ENCODE peak calls at places on chromosomes 5 and 9, in ten cellular contexts. W is GM12864, P is colonic mucosa, E is brain microvascular endothelial cell, T is upper lobe of left lung, N is GM23338, J is Peyer's patch, Q is testis, S is fibroblast of mammary gland, R is WTC11. O is an unnamed sample.

GRCh38 chr5:132076983-132077382 is 3.4 kb downstream of the CSF2 start:
- DNase-seq in N (no peak), S (no peak), Q (no peak), E (no peak), R (no peak), T (no peak), P (no peak), W (no peak), J (no peak), O (no peak)

GRCh38 chr5:25515525-25515924 is 870.7 kb upstream of the CDH10 start:
- DNase-seq in W (no peak), E (no peak), S (no peak), N (peak), P (no peak), J (no peak), Q (no peak), R (no peak), T (no peak), O (no peak)

GRCh38 chr5:173327948-173328895 is at the start of gene STC2:
- DNase-seq in Q (peak), P (peak), N (peak), E (peak), W (peak), R (peak), J (no peak), T (peak), S (peak), O (peak)

GRCh38 chr5:1526151-1526631 is 2.4 kb upstream of the LPCAT1 start:
- DNase-seq in R (peak), Q (no peak), E (no peak), T (peak), P (no peak), W (no peak), S (no peak), J (no peak), N (no peak), O (no peak)

GRCh38 chr5:149962040-149962439 is 1.5 kb downstream of the SLC26A2 start:
- DNase-seq in S (peak), E (peak), P (no peak), Q (no peak), N (peak), J (no peak), T (no peak), W (no peak), R (no peak), O (no peak)

GRCh38 chr9:99299214-99300102 is 77.4 kb downstream of the SEC61B start:
- DNase-seq in P (no peak), R (no peak), S (peak), E (peak), W (no peak), Q (no peak), T (no peak), J (no peak), N (no peak), O (peak)

GRCh38 chr9:83583151-83584014 is 39.6 kb upstream of the IDNK start:
- DNase-seq in Q (peak), P (peak), W (peak), E (peak), N (peak), T (no peak), S (peak), R (peak), J (peak), O (peak)

GRCh38 chr9:117448066-117448465 is 33.2 kb upstream of the ASTN2 start:
- DNase-seq in T (no peak), P (no peak), Q (no peak), R (no peak), E (no peak), N (peak), J (no peak), S (no peak), W (no peak), O (no peak)

GRCh38 chr5:73391441-73391871 is 57.1 kb downstream of the FOXD1 start:
- DNase-seq in N (no peak), W (no peak), R (no peak), Q (no peak), P (no peak), E (no peak), J (no peak), S (peak), T (no peak), O (no peak)

GRCh38 chr9:114691046-114691955 is 9.3 kb upstream of the TEX48 start:
- DNase-seq in J (no peak), S (peak), P (no peak), E (peak), T (no peak), Q (no peak), R (no peak), N (no peak), W (no peak), O (no peak)

GRCh38 chr9:119053070-119053469 is 316.2 kb downstream of the BRINP1 start:
- DNase-seq in Q (no peak), R (no peak), J (no peak), E (no peak), N (no peak), S (no peak), P (no peak), T (no peak), W (no peak), O (no peak)

GRCh38 chr5:142611154-142611553 is 74.7 kb downstream of the FGF1 start:
- DNase-seq in W (peak), J (peak), E (peak), Q (peak), R (peak), N (peak), P (peak), T (no peak), S (peak), O (peak)

GRCh38 chr9:116686135-116686534 is 970 bp upstream of the TRIM32 start:
- DNase-seq in R (no peak), Q (no peak), S (no peak), W (no peak), P (no peak), N (no peak), E (no peak), J (no peak), T (no peak), O (no peak)

GRCh38 chr9:107983191-107983603 is 493.6 kb upstream of the KLF4 start:
- DNase-seq in T (no peak), P (peak), J (no peak), S (peak), N (no peak), Q (no peak), W (no peak), R (no peak), E (peak), O (no peak)

GRCh38 chr5:179816401-179817070 is 4.2 kb upstream of the SQSTM1 start:
- DNase-seq in Q (no peak), N (peak), P (peak), W (no peak), J (no peak), R (peak), T (no peak), S (no peak), E (no peak), O (peak)

GRCh38 chr9:38127271-38127839 is 58.3 kb upstream of the SHB start:
- DNase-seq in Q (no peak), N (no peak), S (no peak), J (no peak), T (no peak), P (no peak), W (no peak), R (no peak), E (no peak), O (no peak)

GRCh38 chr9:96299823-96300222 is 2.2 kb downstream of the HSD17B3 start:
- DNase-seq in N (no peak), J (no peak), Q (peak), E (peak), T (no peak), S (peak), R (no peak), W (no peak), P (no peak), O (no peak)

GRCh38 chr9:92964607-92964975 is 17.3 kb downstream of the FGD3 start:
- DNase-seq in R (no peak), N (no peak), P (no peak), S (no peak), J (no peak), E (no peak), Q (no peak), T (peak), W (no peak), O (no peak)

GRCh38 chr5:126210955-126211354 is 212.3 kb upstream of the GRAMD2B start:
- DNase-seq in S (no peak), T (no peak), E (no peak), W (no peak), P (no peak), R (no peak), Q (no peak), J (no peak), N (no peak), O (no peak)

GRCh38 chr5:141508440-141508807 is 19.5 kb downstream of the PCDHGC5 start:
- DNase-seq in J (no peak), E (peak), P (no peak), T (peak), Q (no peak), W (no peak), R (no peak), N (no peak), S (peak), O (no peak)

GRCh38 chr5:172451771-172452197 is 2.5 kb downstream of the SH3PXD2B start:
- DNase-seq in W (no peak), N (peak), E (peak), Q (no peak), R (no peak), J (no peak), T (no peak), S (peak), P (no peak), O (no peak)

GRCh38 chr5:111398013-111398412 is 114.3 kb downstream of the STARD4 start:
- DNase-seq in Q (no peak), T (no peak), W (no peak), E (no peak), R (no peak), J (no peak), P (no peak), S (no peak), N (no peak), O (no peak)

GRCh38 chr9:26391036-26391435 is 501.6 kb downstream of the CAAP1 start:
- DNase-seq in T (no peak), S (no peak), R (no peak), J (no peak), Q (no peak), N (no peak), W (no peak), P (no peak), E (no peak), O (no peak)

GRCh38 chr5:103394676-103395075 is 136.1 kb downstream of the MACIR start:
- DNase-seq in R (no peak), S (no peak), J (no peak), E (no peak), P (no peak), T (no peak), W (no peak), Q (no peak), N (no peak), O (no peak)

GRCh38 chr5:103389362-103389761 is 130.8 kb downstream of the MACIR start:
- DNase-seq in P (no peak), W (no peak), E (no peak), N (no peak), J (no peak), S (no peak), R (no peak), T (no peak), Q (no peak), O (no peak)

GRCh38 chr5:103389846-103390245 is 131.3 kb downstream of the MACIR start:
- DNase-seq in J (no peak), Q (no peak), N (peak), T (no peak), E (no peak), P (no peak), W (no peak), R (no peak), S (no peak), O (no peak)

GRCh38 chr5:103391659-103392058 is 133.1 kb downstream of the MACIR start:
- DNase-seq in J (no peak), Q (no peak), R (no peak), S (no peak), T (no peak), N (no peak), W (no peak), P (no peak), E (no peak), O (no peak)

GRCh38 chr5:103393131-103393754 is 134.7 kb downstream of the MACIR start:
- DNase-seq in R (no peak), P (no peak), Q (no peak), N (peak), E (no peak), J (no peak), S (peak), T (no peak), W (no peak), O (no peak)
- TF ChIP-seq CTCF in R (no peak), P (no peak), Q (no peak), N (peak), E (peak), J (no peak), S (no peak), T (no peak), W (no peak), O (no peak)

GRCh38 chr9:130239741-130240241 is 25.8 kb upstream of the HMCN2 start:
- DNase-seq in S (peak), E (no peak), R (no peak), W (no peak), J (peak), Q (no peak), P (no peak), T (no peak), N (no peak), O (peak)
- TF ChIP-seq CTCF in S (no peak), E (no peak), R (no peak), W (no peak), J (no peak), Q (no peak), P (no peak), T (no peak), N (no peak), O (no peak)

GRCh38 chr9:16386579-16387077 is 483.8 kb downstream of the BNC2 start:
- DNase-seq in R (no peak), J (no peak), N (peak), Q (no peak), T (no peak), W (no peak), S (no peak), P (no peak), E (no peak), O (no peak)
- TF ChIP-seq CTCF in R (no peak), J (no peak), N (peak), Q (no peak), T (no peak), W (no peak), S (peak), P (no peak), E (no peak), O (no peak)

GRCh38 chr5:43753069-43753468 is 150.1 kb downstream of the NNT start:
- DNase-seq in Q (no peak), P (no peak), J (no peak), S (no peak), N (no peak), T (no peak), R (no peak), E (no peak), W (no peak), O (no peak)

DNA sequence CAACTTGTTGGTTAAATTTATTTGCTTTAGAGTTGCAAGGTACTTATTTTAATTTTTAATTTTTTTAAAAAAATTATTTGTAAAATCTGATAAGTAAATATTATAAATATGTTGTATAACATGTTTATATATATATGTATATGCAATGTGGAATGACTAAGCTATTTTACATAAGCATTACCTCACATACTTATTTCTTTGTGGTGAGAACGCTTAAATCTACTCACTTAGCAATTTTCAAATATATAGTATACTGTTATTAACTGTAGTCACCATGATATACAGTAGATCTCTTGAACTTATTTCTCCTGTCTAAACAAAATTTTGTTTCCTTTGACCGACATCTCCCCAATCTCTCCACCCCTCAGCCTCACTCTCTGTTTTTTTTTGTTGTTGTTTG is 147.8 kb downstream of the NNT start:
- DNase-seq in S (no peak), R (no peak), N (no peak), T (no peak), Q (no peak), W (no peak), J (no peak), E (no peak), P (no peak), O (no peak)
- TF ChIP-seq CTCF in S (no peak), R (no peak), N (no peak), T (no peak), Q (no peak), W (no peak), J (no peak), E (no peak), P (no peak), O (no peak)